ENCODE peak calls at places on chromosomes 11 and 22, in four cellular contexts. One of them, this sample, is unnamed.
A peak's percentile ranks its signal among the peaks of the same experiment; 100 is the strongest.

GRCh38 chr11:84396521-84396920 is 1110.4 kb upstream of the CCDC90B start:
- DNase-seq in HepG2: no peak
- DNase-seq in H1: no peak
- DNase-seq in K562: no peak
- DNase-seq in this sample: no peak

GRCh38 chr11:81975261-81975900 is 758.3 kb downstream of the FAM181B start:
- DNase-seq in HepG2: no peak
- DNase-seq in H1: no peak
- DNase-seq in K562: no peak
- DNase-seq in this sample: no peak

GRCh38 chr11:59273008-59273841 is 60.5 kb upstream of the MPEG1 start:
- DNase-seq in HepG2: no peak
- DNase-seq in H1: no peak
- DNase-seq in K562: no peak
- DNase-seq in this sample: no peak

GRCh38 chr11:130631119-130631518 is 182.7 kb downstream of the ADAMTS15 start:
- DNase-seq in HepG2: no peak
- DNase-seq in H1: no peak
- DNase-seq in K562: no peak
- DNase-seq in this sample: peak; percentile 31

GRCh38 chr22:27809226-27809625 is 7.7 kb upstream of the MN1 start:
- DNase-seq in HepG2: no peak
- DNase-seq in H1: no peak
- DNase-seq in K562: no peak
- DNase-seq in this sample: no peak

GRCh38 chr22:20117656-20118571 is 888 bp upstream of the TRMT2A start:
- DNase-seq in HepG2: no peak
- DNase-seq in H1: no peak
- DNase-seq in K562: peak; percentile 90
- DNase-seq in this sample: no peak

GRCh38 chr22:37659066-37659896 is 758 bp downstream of the PDXP start:
- DNase-seq in HepG2: peak; percentile 73
- DNase-seq in H1: no peak
- DNase-seq in K562: no peak
- DNase-seq in this sample: no peak

GRCh38 chr11:84390441-84391078 is 1104.4 kb upstream of the CCDC90B start:
- DNase-seq in HepG2: no peak
- DNase-seq in H1: no peak
- DNase-seq in K562: no peak
- DNase-seq in this sample: no peak

GRCh38 chr11:8706673-8707432 is 24.3 kb downstream of the RPL27A start:
- DNase-seq in HepG2: no peak
- DNase-seq in H1: no peak
- DNase-seq in K562: no peak
- DNase-seq in this sample: no peak

GRCh38 chr22:35842954-35843353 is 125.3 kb downstream of the APOL5 start:
- DNase-seq in HepG2: peak; percentile 61
- DNase-seq in H1: no peak
- DNase-seq in K562: peak; percentile 18
- DNase-seq in this sample: peak; percentile 65

GRCh38 chr11:64415286-64415685 is 56.3 kb downstream of the RPS6KA4 start:
- DNase-seq in HepG2: no peak
- DNase-seq in H1: no peak
- DNase-seq in K562: no peak
- DNase-seq in this sample: no peak

GRCh38 chr11:110298298-110298765 is 1.9 kb upstream of the RDX start:
- DNase-seq in HepG2: peak; percentile 86
- DNase-seq in H1: no peak
- DNase-seq in K562: no peak
- DNase-seq in this sample: peak; percentile 80

GRCh38 chr11:132941024-132941646 is 591.2 kb downstream of the OPCML start:
- DNase-seq in HepG2: no peak
- DNase-seq in H1: no peak
- DNase-seq in K562: peak; percentile 6
- DNase-seq in this sample: no peak

GRCh38 chr22:45105281-45105700 is 58.4 kb upstream of the NUP50 start:
- DNase-seq in HepG2: peak; percentile 35
- DNase-seq in H1: no peak
- DNase-seq in K562: no peak
- DNase-seq in this sample: no peak

GRCh38 chr22:38353142-38353629 is 36.0 kb upstream of the CSNK1E start:
- DNase-seq in HepG2: no peak
- DNase-seq in H1: peak; percentile 97
- DNase-seq in K562: peak; percentile 72
- DNase-seq in this sample: peak; percentile 56

GRCh38 chr22:17842386-17842785 is 68.1 kb upstream of the BID start:
- DNase-seq in HepG2: no peak
- DNase-seq in H1: no peak
- DNase-seq in K562: no peak
- DNase-seq in this sample: no peak

GRCh38 chr22:19820880-19821522 is 33.7 kb downstream of the GNB1L start:
- DNase-seq in HepG2: no peak
- DNase-seq in H1: peak; percentile 50
- DNase-seq in K562: no peak
- DNase-seq in this sample: no peak

GRCh38 chr11:126929186-126930085 is 71.1 kb downstream of the KIRREL3 start:
- DNase-seq in HepG2: no peak
- DNase-seq in H1: no peak
- DNase-seq in K562: no peak
- DNase-seq in this sample: no peak

GRCh38 chr11:19817870-19818269 is 105.2 kb downstream of the NAV2 start:
- DNase-seq in HepG2: no peak
- DNase-seq in H1: no peak
- DNase-seq in K562: no peak
- DNase-seq in this sample: no peak

GRCh38 chr11:76419896-76420295 is 24.9 kb upstream of the EMSY start:
- DNase-seq in HepG2: peak; percentile 15
- DNase-seq in H1: peak; percentile 55
- DNase-seq in K562: peak; percentile 59
- DNase-seq in this sample: peak; percentile 30

GRCh38 chr11:103397369-103397768 is 288.1 kb downstream of the DYNC2H1 start:
- DNase-seq in HepG2: no peak
- DNase-seq in H1: no peak
- DNase-seq in K562: no peak
- DNase-seq in this sample: no peak

GRCh38 chr11:19849947-19850593 is 137.4 kb downstream of the NAV2 start:
- DNase-seq in HepG2: no peak
- DNase-seq in H1: no peak
- DNase-seq in K562: no peak
- DNase-seq in this sample: no peak

GRCh38 chr11:86463955-86464354 is 89.3 kb downstream of the CCDC81 start:
- DNase-seq in HepG2: no peak
- DNase-seq in H1: no peak
- DNase-seq in K562: no peak
- DNase-seq in this sample: no peak

GRCh38 chr11:22666700-22667439 is 459 bp downstream of the GAS2 start:
- DNase-seq in HepG2: peak; percentile 53
- DNase-seq in H1: peak; percentile 77
- DNase-seq in K562: no peak
- DNase-seq in this sample: no peak

GRCh38 chr11:47186076-47186936 is at the start of gene PACSIN3:
- DNase-seq in HepG2: peak; percentile 43
- DNase-seq in H1: peak; percentile 81
- DNase-seq in K562: peak; percentile 87
- DNase-seq in this sample: peak; percentile 72

GRCh38 chr22:39559456-39560105 is 11.0 kb upstream of the CACNA1I start:
- DNase-seq in HepG2: no peak
- DNase-seq in H1: peak; percentile 86
- DNase-seq in K562: peak; percentile 69
- DNase-seq in this sample: no peak

GRCh38 chr11:1571760-1572199 is 291 bp downstream of the DUSP8 start:
- DNase-seq in HepG2: no peak
- DNase-seq in H1: no peak
- DNase-seq in K562: no peak
- DNase-seq in this sample: no peak

GRCh38 chr11:119365071-119365591 is 16.4 kb downstream of the USP2 start:
- DNase-seq in HepG2: no peak
- DNase-seq in H1: no peak
- DNase-seq in K562: no peak
- DNase-seq in this sample: no peak
- TF ChIP-seq RNF2 in HepG2: no peak
- TF ChIP-seq RNF2 in H1: no peak
- TF ChIP-seq RNF2 in K562: no peak
- TF ChIP-seq RNF2 in this sample: no peak

DNA sequence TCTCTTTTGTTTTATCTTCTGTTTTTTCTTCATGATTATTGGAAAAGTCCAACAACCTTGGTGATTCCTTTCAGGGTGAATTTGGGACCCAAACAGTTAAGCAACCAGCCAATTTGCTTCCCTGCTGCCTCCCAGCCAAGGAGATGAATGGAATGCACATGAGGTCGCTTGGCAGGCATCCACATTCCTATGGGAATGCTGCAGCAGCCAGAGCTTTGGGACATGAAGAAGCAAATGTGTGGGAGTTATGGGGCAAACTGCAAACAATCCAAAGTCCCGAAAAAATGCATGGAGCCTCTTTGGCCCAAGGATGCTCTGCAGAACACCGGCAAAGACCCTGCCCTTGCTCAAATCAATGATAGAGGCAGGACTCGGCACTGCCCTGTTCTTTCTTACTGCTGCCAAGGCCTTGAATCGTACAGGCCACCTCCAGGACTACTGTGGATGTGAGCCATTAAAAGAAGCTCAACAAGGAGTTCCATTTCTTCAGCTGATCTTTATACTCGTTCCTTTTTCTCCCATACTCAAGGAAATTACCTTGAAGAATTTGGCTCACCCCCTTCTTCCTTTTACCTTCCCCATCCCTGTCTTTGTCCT is 117.3 kb upstream of the TEAD1 start:
- DNase-seq in HepG2: peak; percentile 39
- DNase-seq in H1: peak; percentile 51
- DNase-seq in K562: no peak
- DNase-seq in this sample: peak; percentile 80
- TF ChIP-seq MAFK in HepG2: no peak
- TF ChIP-seq MAFK in H1: no peak
- TF ChIP-seq MAFK in K562: no peak
- TF ChIP-seq MAFK in this sample: no peak

GRCh38 chr22:30253205-30253852 is 6.8 kb upstream of the LIF start:
- DNase-seq in HepG2: no peak
- DNase-seq in H1: no peak
- DNase-seq in K562: no peak
- DNase-seq in this sample: peak; percentile 93
- TF ChIP-seq RNF2 in HepG2: no peak
- TF ChIP-seq RNF2 in H1: no peak
- TF ChIP-seq RNF2 in K562: no peak
- TF ChIP-seq RNF2 in this sample: no peak

DNA sequence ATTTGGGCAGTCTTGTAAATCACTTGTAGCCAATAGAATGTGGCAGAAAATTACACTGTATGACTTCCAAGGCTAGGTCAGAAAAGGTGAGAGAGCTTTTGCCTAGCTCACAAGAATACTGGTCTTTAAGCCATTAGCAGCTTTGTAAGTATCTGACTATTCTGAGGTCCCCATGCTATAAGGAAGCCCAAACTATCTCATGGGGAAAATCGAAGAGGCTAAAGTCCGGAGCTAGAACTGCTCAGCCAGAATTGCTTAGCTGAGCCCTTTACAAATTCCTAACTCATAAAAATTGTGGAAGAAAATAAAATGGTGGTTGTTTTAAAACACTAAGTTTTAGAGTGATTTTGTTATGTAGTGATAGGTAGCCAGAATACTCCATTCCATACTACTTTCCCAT is 13.0 kb downstream of the FAR1 start:
- DNase-seq in HepG2: no peak
- DNase-seq in H1: no peak
- DNase-seq in K562: no peak
- DNase-seq in this sample: no peak
- TF ChIP-seq MAFK in HepG2: no peak
- TF ChIP-seq MAFK in H1: no peak
- TF ChIP-seq MAFK in K562: no peak
- TF ChIP-seq MAFK in this sample: no peak

DNA sequence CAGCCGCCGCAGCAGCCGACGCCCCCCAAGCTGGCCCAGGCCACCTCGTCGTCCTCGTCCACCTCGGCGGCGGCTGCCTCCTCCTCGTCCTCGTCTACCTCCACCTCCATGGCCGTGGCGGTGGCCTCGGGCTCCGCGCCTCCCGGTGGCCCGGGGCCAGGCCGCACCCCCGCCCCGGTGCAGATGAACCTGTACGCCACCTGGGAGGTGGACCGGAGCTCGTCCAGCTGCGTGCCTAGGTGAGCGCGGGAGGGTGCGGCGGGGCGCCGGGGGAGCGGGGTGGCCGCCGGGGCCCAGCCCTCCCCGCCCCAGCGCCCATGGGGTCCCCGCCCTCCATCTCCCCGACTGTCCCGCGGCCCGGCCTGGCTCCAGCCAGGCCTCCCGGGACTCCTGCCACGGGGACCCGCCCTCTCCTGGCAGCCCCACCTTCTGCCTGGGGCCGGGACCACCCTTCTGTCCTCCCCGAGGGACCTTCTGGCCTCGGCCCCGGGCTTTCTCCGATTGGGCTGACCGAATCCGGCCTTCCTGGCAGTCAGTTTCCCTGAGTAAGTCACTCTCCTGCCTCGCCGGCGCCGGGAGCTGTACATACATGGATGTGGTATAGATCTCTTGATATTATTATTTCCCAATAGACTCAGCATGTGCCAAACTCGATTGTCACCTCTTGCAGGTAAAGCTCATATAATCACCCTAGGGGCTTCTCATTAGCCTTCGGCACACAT is 693 bp downstream of the PACS1 start:
- DNase-seq in HepG2: no peak
- DNase-seq in H1: peak; percentile 71
- DNase-seq in K562: peak; percentile 63
- DNase-seq in this sample: no peak
- TF ChIP-seq RNF2 in HepG2: peak; percentile 7
- TF ChIP-seq RNF2 in H1: no peak
- TF ChIP-seq RNF2 in K562: no peak
- TF ChIP-seq RNF2 in this sample: no peak

DNA sequence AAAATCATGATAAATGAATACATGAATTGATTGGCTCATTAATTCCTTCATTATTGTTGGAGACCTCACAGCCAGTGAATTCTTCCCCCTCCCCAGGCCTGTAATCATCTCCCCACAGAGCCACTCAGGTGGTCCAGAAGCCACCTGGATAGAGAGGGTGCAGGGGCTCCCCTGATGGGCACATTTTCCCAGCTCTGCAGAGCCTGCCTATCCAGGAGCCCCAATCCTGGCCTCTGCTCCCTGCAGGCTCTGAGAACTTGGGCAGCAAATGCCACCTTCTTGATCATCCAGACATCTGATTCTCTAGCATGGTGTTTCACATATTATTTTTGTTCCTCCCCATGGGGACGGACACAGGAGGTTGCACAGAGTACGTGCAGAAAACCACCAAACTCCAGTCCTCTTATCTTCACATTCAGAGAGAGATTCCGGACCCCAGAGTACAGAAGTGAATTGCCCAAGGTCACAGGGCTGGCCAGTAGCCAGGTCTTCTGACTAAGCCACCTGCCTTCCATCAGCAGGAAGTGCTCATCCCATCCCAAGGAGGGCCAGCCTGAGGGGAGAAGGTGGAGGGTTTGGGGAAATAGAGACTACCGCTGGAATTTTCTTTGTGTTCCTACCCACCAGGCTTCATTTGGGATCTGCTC is 348.0 kb downstream of the BUD13 start:
- DNase-seq in HepG2: peak; percentile 92
- DNase-seq in H1: no peak
- DNase-seq in K562: no peak
- DNase-seq in this sample: no peak
- TF ChIP-seq MAFK in HepG2: no peak
- TF ChIP-seq MAFK in H1: no peak
- TF ChIP-seq MAFK in K562: no peak
- TF ChIP-seq MAFK in this sample: no peak

This sample was measured in A549.